ENCODE peak calls at places on chromosomes 2 and 18, in seven cellular contexts. T, H, W, E, I, C and B are unnamed samples.

GRCh38 chr2:235592430-235592829 is 98.6 kb downstream of the AGAP1 start:
- DNase-seq in I (no peak), C (no peak), H (no peak), W (no peak), E (no peak), T (no peak), B (no peak)

GRCh38 chr18:13900633-13901032 is 14.7 kb downstream of the MC2R start:
- DNase-seq in H (no peak), E (no peak), C (no peak), W (no peak), I (no peak), T (no peak), B (no peak)

GRCh38 chr2:219687266-219687665 is 59.8 kb downstream of the SLC4A3 start:
- DNase-seq in I (no peak), E (peak; percentile 79), C (peak; percentile 88), H (no peak), T (no peak), W (peak; percentile 61), B (no peak)

GRCh38 chr2:23452853-23453420 is 68.0 kb downstream of the KLHL29 start:
- DNase-seq in E (peak; percentile 74), W (peak; percentile 47), T (no peak), H (no peak), C (no peak), I (no peak), B (no peak)

GRCh38 chr18:28177828-28178635 is 1.1 kb upstream of the CDH2 start:
- DNase-seq in W (peak; percentile 36), C (peak; percentile 36), T (peak; percentile 80), I (peak; percentile 82), E (peak; percentile 62), H (peak; percentile 83), B (peak; percentile 95)

GRCh38 chr2:229081411-229081810 is 189.7 kb downstream of the PID1 start:
- DNase-seq in C (no peak), W (no peak), E (no peak), T (no peak), I (no peak), H (no peak), B (peak; percentile 11)

GRCh38 chr18:26568926-26569700 is 20.8 kb upstream of the KCTD1 start:
- DNase-seq in T (no peak), C (no peak), E (no peak), W (no peak), H (no peak), I (no peak), B (peak; percentile 10)

GRCh38 chr18:10056506-10056905 is 142.7 kb downstream of the VAPA start:
- DNase-seq in W (no peak), I (no peak), H (no peak), E (no peak), C (no peak), T (no peak), B (no peak)

GRCh38 chr2:235255716-235256115 is 238.1 kb upstream of the AGAP1 start:
- DNase-seq in H (no peak), C (no peak), I (no peak), W (no peak), E (peak; percentile 31), T (no peak), B (no peak)

GRCh38 chr2:48183991-48184390 is 277.7 kb upstream of the FBXO11 start:
- DNase-seq in E (no peak), H (no peak), T (no peak), I (no peak), W (no peak), C (no peak), B (no peak)

GRCh38 chr2:233476651-233477547 is 89.7 kb downstream of the USP40 start:
- DNase-seq in I (no peak), T (no peak), H (no peak), E (no peak), W (no peak), C (no peak), B (no peak)

GRCh38 chr2:73103018-73103542 is 9.7 kb downstream of the RAB11FIP5 start:
- DNase-seq in T (no peak), I (no peak), E (no peak), H (no peak), W (no peak), C (no peak), B (no peak)

GRCh38 chr2:108139521-108139920 is 100.2 kb upstream of the SULT1C3 start:
- DNase-seq in H (no peak), E (peak; percentile 23), W (peak; percentile 13), C (peak; percentile 60), I (no peak), T (peak; percentile 53), B (peak; percentile 47)

GRCh38 chr2:30756051-30756719 is 51.1 kb downstream of the CAPN13 start:
- DNase-seq in I (no peak), C (peak; percentile 37), T (no peak), E (peak; percentile 4), W (no peak), H (no peak), B (peak; percentile 96)

GRCh38 chr2:138123741-138124140 is 159.5 kb downstream of the HNMT start:
- DNase-seq in T (no peak), C (no peak), I (no peak), H (no peak), E (no peak), W (no peak), B (peak; percentile 63)

GRCh38 chr2:188145885-188146284 is 145.8 kb upstream of the GULP1 start:
- DNase-seq in C (peak; percentile 60), T (no peak), W (no peak), I (no peak), E (no peak), H (no peak), B (peak; percentile 76)

GRCh38 chr2:188146888-188147287 is 144.8 kb upstream of the GULP1 start:
- DNase-seq in W (peak; percentile 30), C (no peak), I (no peak), E (no peak), T (no peak), H (no peak), B (no peak)

DNA sequence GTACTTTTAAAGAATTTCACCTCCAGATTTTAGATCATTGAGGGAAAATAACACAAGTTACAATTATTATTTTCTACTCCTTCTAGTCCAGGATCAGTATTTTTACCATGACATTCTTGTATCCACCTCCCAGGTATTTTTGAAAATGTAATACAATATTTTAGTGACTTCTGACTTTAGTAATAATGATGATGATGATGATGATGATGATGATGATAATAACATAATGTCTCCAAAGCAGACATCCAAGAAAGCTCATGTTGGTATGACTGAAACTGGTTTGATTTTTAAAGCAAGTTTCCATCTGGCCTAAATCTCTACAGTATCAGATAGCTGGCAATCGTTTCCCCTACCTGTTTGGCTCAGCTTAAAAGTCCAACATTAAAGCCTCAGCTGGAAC is 140.0 kb upstream of the GULP1 start:
- DNase-seq in I (no peak), H (no peak), W (no peak), T (no peak), E (no peak), C (no peak), B (no peak)
- H2BK5ac ChIP-seq in I (no peak overlapping the region), H (no peak overlapping the region), W (no peak overlapping the region), T (no peak overlapping the region), E (no peak overlapping the region), C (no peak overlapping the region), B (no peak overlapping the region)

GRCh38 chr2:125656190-125656589 is 999.8 kb upstream of the GYPC start:
- DNase-seq in E (no peak), C (no peak), W (no peak), I (no peak), H (no peak), T (no peak), B (no peak)

GRCh38 chr2:125654226-125654625 is 1001.7 kb upstream of the GYPC start:
- DNase-seq in E (no peak), I (no peak), C (peak; percentile 72), T (no peak), W (no peak), H (no peak), B (peak; percentile 52)

GRCh38 chr2:125658583-125658982 is 997.4 kb upstream of the GYPC start:
- DNase-seq in T (no peak), E (no peak), C (no peak), W (no peak), I (no peak), H (no peak), B (no peak)
- H3K79me1 ChIP-seq in T (no peaks in the 10 kb centered on the region), E (no peaks in the 10 kb centered on the region), C (no peaks in the 10 kb centered on the region), W (no peaks in the 10 kb centered on the region), I (no peaks in the 10 kb centered on the region), H (no peaks in the 10 kb centered on the region), B (no peaks in the 10 kb centered on the region)

GRCh38 chr2:114610677-114611076 is 168.2 kb downstream of the DPP10 start:
- DNase-seq in H (no peak), C (no peak), W (no peak), E (no peak), I (no peak), T (no peak), B (no peak)
- H2BK5ac ChIP-seq in H (no peak overlapping the region), C (no peak overlapping the region), W (no peak overlapping the region), E (no peak overlapping the region), I (peak overlapping the region; percentile 20), T (no peak overlapping the region), B (no peak overlapping the region)

GRCh38 chr18:51430538-51430937 is 233.1 kb upstream of the MEX3C start:
- DNase-seq in C (peak; percentile 7), E (peak; percentile 17), H (no peak), I (no peak), T (no peak), W (no peak), B (no peak)

GRCh38 chr18:51429644-51430043 is 232.2 kb upstream of the MEX3C start:
- DNase-seq in C (no peak), T (no peak), I (no peak), H (no peak), W (no peak), E (no peak), B (no peak)

GRCh38 chr18:51427012-51427411 is 229.5 kb upstream of the MEX3C start:
- DNase-seq in C (no peak), H (no peak), T (no peak), I (no peak), W (no peak), E (no peak), B (peak; percentile 51)

GRCh38 chr18:51425889-51426288 is 228.4 kb upstream of the MEX3C start:
- DNase-seq in H (no peak), E (peak; percentile 9), I (no peak), W (no peak), C (no peak), T (no peak), B (peak; percentile 60)

GRCh38 chr18:51425475-51425874 is 228.0 kb upstream of the MEX3C start:
- DNase-seq in I (no peak), W (no peak), T (no peak), H (no peak), E (peak; percentile 3), C (no peak), B (no peak)
- H3K79me1 ChIP-seq in I (no peaks in the 10 kb centered on the region), W (no peaks in the 10 kb centered on the region), T (no peaks in the 10 kb centered on the region), H (no peaks in the 10 kb centered on the region), E (no peaks in the 10 kb centered on the region), C (no peaks in the 10 kb centered on the region), B (no peaks in the 10 kb centered on the region)

DNA sequence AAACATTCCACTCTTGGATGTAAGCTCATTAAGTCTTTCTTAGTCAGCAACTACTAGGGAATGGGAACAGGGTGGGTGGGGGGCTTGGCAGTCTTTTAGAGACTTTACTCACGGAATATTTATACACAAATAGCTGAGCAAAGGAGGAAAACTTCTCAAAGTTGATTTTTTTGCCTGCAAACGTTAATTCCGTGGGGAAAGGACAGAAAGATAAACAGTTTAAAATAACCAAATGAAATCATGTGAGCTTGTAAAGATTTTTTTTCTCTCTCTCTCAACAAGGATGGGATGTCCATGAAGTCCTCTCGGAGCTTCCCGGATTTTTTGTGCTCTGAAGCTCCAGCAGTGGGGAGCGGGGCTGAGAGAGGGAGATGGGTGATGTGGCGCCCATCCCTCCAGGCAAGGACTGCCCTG is 32.2 kb upstream of the MAT2A start:
- DNase-seq in W (peak; percentile 92), I (no peak), E (peak; percentile 73), T (no peak), C (no peak), H (no peak), B (no peak)
- H2BK5ac ChIP-seq in W (peak overlapping the region; percentile 89), I (no peak overlapping the region), E (no peak overlapping the region), T (no peak overlapping the region), C (no peak overlapping the region), H (no peak overlapping the region), B (no peak overlapping the region)